ENCODE peak calls at places on chromosomes 1 and 21, in four cellular contexts. F is glutamatergic neuron, S is activated B cell treated with CpG ODN at 0.5 μM for 24 hours, J is hepatocyte. N is an unnamed sample.

GRCh38 chr1:15950763-15951295 is 25.1 kb downstream of the ZBTB17 start:
- DNase-seq in F (no peak), S (no peak), J (peak; percentile 78), N (no peak)

GRCh38 chr1:15942661-15943514 is 33.0 kb downstream of the ZBTB17 start:
- DNase-seq in F (no peak), S (no peak), J (no peak), N (no peak)

GRCh38 chr1:231856894-231857293 is 230.3 kb downstream of the DISC1 start:
- DNase-seq in F (no peak), S (no peak), J (no peak), N (no peak)

GRCh38 chr21:46208761-46209721 is 19.5 kb downstream of the LSS start:
- DNase-seq in F (no peak), S (no peak), J (no peak), N (no peak)

GRCh38 chr1:70436617-70437236 is 25.7 kb downstream of the CTH start:
- DNase-seq in F (no peak), S (no peak), J (no peak), N (no peak)

GRCh38 chr1:220274122-220274855 is 2.0 kb upstream of the RAB3GAP2 start:
- DNase-seq in F (no peak), S (no peak), J (no peak), N (no peak)

GRCh38 chr21:41805038-41805437 is 38.2 kb upstream of the RIPK4 start:
- DNase-seq in F (no peak), S (no peak), J (no peak), N (no peak)

GRCh38 chr1:201113451-201114244 is 1.4 kb upstream of the CACNA1S start:
- DNase-seq in F (no peak), S (no peak), J (no peak), N (no peak)

GRCh38 chr1:22861764-22862440 is 110.8 kb downstream of the LACTBL1 start:
- DNase-seq in F (peak; percentile 64), S (no peak), J (peak; percentile 67), N (no peak)

GRCh38 chr1:119316870-119317416 is 51.6 kb upstream of the HAO2 start:
- DNase-seq in F (peak; percentile 33), S (no peak), J (no peak), N (no peak)
- TF ChIP-seq CTCF in F (no peak), S (no peak), J (no peak), N (peak; percentile 31)

DNA sequence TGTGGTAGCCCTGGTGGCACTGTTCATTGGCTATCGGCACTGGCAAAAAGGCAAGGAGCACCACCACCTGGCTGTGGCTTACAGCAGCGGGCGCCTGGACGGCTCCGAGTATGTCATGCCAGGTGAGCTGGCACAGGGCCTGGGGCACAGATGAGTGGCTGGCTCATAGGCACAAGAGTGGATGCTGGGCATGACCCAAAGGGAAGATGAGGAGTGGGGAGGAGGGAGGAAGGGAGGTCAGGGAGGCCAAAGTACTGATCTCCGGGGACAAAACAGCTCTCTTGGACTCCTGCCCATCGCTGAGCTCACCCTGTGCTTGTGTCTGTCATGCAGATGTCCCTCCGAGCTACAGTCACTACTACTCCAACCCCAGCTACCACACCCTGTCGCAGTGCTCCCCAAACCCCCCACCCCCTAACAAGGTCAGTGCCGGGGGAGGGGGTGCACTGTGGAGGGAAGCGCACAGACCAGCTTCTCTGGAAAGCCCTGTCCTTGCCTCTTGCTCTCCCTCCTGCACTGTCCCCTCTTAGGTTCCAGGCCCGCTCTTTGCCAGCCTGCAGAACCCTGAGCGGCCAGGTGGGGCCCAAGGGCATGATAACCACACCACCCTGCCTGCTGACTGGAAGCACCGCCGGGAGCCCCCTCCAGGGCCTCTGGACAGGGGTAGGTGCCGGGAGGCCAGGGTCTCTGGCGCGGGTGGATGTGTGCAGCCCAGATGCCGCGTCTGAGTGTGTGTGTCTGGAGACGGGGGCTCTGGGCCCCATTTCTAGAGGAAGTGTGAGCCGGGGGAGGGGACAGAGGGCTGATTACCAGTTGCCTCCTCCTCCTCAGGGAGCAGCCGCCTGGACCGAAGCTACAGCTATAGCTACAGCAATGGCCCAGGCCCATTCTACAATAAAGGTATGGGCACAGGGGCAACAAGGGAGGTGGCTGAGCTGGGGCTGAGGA is 7.3 kb upstream of the LRRC71 start:
- DNase-seq in F (peak; percentile 47), S (no peak), J (peak; percentile 50), N (no peak)
- TF ChIP-seq CTCF in F (peak; percentile 19), S (no peak), J (peak; percentile 1), N (peak; percentile 27)

GRCh38 chr1:161309868-161310267 is at the start of gene MPZ:
- DNase-seq in F (no peak), S (no peak), J (no peak), N (no peak)

GRCh38 chr1:161307230-161307768 is 2.5 kb downstream of the MPZ start:
- DNase-seq in F (peak; percentile 45), S (peak; percentile 42), J (no peak), N (no peak)

GRCh38 chr1:161304927-161305871 is 4.6 kb downstream of the MPZ start:
- DNase-seq in F (no peak), S (no peak), J (no peak), N (no peak)

GRCh38 chr1:161307892-161308638 is 1.7 kb downstream of the MPZ start:
- DNase-seq in F (no peak), S (no peak), J (no peak), N (no peak)

GRCh38 chr1:161305872-161306519 is 3.8 kb downstream of the MPZ start:
- DNase-seq in F (peak; percentile 76), S (peak; percentile 78), J (peak; percentile 91), N (peak; percentile 80)
- TF ChIP-seq CTCF in F (no peak), S (no peak), J (peak; percentile 49), N (peak; percentile 46)

GRCh38 chr1:177256153-177256814 is 85.5 kb downstream of the BRINP2 start:
- DNase-seq in F (peak; percentile 71), S (no peak), J (peak; percentile 67), N (no peak)
- TF ChIP-seq CTCF in F (peak; percentile 64), S (no peak), J (peak; percentile 44), N (peak; percentile 68)

GRCh38 chr1:154768456-154769125 is 101.5 kb downstream of the KCNN3 start:
- DNase-seq in F (peak; percentile 39), S (no peak), J (no peak), N (no peak)

GRCh38 chr1:154764181-154764580 is 105.9 kb downstream of the KCNN3 start:
- DNase-seq in F (no peak), S (no peak), J (no peak), N (no peak)

GRCh38 chr1:154764773-154765172 is 105.3 kb downstream of the KCNN3 start:
- DNase-seq in F (no peak), S (no peak), J (no peak), N (no peak)

GRCh38 chr1:154767315-154768240 is 102.5 kb downstream of the KCNN3 start:
- DNase-seq in F (no peak), S (no peak), J (peak; percentile 58), N (no peak)

GRCh38 chr1:154765970-154766369 is 104.1 kb downstream of the KCNN3 start:
- DNase-seq in F (no peak), S (no peak), J (peak; percentile 46), N (no peak)
- TF ChIP-seq CTCF in F (no peak), S (no peak), J (peak; percentile 43), N (peak; percentile 59)